ENCODE peak calls at places on chromosomes 6 and 20, in six cellular contexts. One of them, this sample, is unnamed.

GRCh38 chr6:44234101-44235090 is 11.0 kb downstream of the SLC29A1 start:
- DNase-seq in fibroblast of lung: peak
- DNase-seq in NCI-H1092 treated with DMSO at 0.1 percent for 48 hours: peak
- DNase-seq in LoVo: no peak
- DNase-seq in lung: no peak
- DNase-seq in ureter: peak
- DNase-seq in this sample: no peak

GRCh38 chr6:89035252-89036106 is 45.1 kb upstream of the PNRC1 start:
- DNase-seq in NCI-H1092 treated with DMSO at 0.1 percent for 48 hours: no peak
- DNase-seq in ureter: peak
- DNase-seq in lung: peak
- DNase-seq in LoVo: peak
- DNase-seq in fibroblast of lung: peak
- DNase-seq in this sample: no peak

GRCh38 chr6:42520786-42521607 is 42.8 kb upstream of the UBR2 start:
- DNase-seq in LoVo: peak
- DNase-seq in ureter: no peak
- DNase-seq in fibroblast of lung: peak
- DNase-seq in NCI-H1092 treated with DMSO at 0.1 percent for 48 hours: no peak
- DNase-seq in lung: no peak
- DNase-seq in this sample: no peak

GRCh38 chr20:45279992-45280391 is 25.6 kb upstream of the SLPI start:
- DNase-seq in LoVo: no peak
- DNase-seq in NCI-H1092 treated with DMSO at 0.1 percent for 48 hours: no peak
- DNase-seq in lung: no peak
- DNase-seq in fibroblast of lung: no peak
- DNase-seq in ureter: no peak
- DNase-seq in this sample: no peak

GRCh38 chr6:9484091-9484490 is 930.8 kb downstream of the TFAP2A start:
- DNase-seq in fibroblast of lung: peak
- DNase-seq in lung: no peak
- DNase-seq in LoVo: no peak
- DNase-seq in ureter: no peak
- DNase-seq in NCI-H1092 treated with DMSO at 0.1 percent for 48 hours: no peak
- DNase-seq in this sample: no peak

GRCh38 chr6:156562019-156562418 is 215.2 kb upstream of the ARID1B start:
- DNase-seq in lung: no peak
- DNase-seq in NCI-H1092 treated with DMSO at 0.1 percent for 48 hours: no peak
- DNase-seq in ureter: no peak
- DNase-seq in LoVo: no peak
- DNase-seq in fibroblast of lung: no peak
- DNase-seq in this sample: no peak

GRCh38 chr20:37886851-37887297 is 16.1 kb upstream of the VSTM2L start:
- DNase-seq in NCI-H1092 treated with DMSO at 0.1 percent for 48 hours: peak
- DNase-seq in ureter: no peak
- DNase-seq in lung: no peak
- DNase-seq in LoVo: peak
- DNase-seq in fibroblast of lung: no peak
- DNase-seq in this sample: no peak

GRCh38 chr20:13515796-13516533 is 122.8 kb downstream of the TASP1 start:
- DNase-seq in ureter: no peak
- DNase-seq in LoVo: no peak
- DNase-seq in fibroblast of lung: peak
- DNase-seq in NCI-H1092 treated with DMSO at 0.1 percent for 48 hours: no peak
- DNase-seq in lung: no peak
- DNase-seq in this sample: no peak

GRCh38 chr20:64108731-64109389 is 1.5 kb upstream of the NPBWR2 start:
- DNase-seq in ureter: peak
- DNase-seq in fibroblast of lung: no peak
- DNase-seq in LoVo: no peak
- DNase-seq in lung: no peak
- DNase-seq in NCI-H1092 treated with DMSO at 0.1 percent for 48 hours: no peak
- DNase-seq in this sample: no peak

GRCh38 chr6:93424303-93425064 is 5.1 kb upstream of the EPHA7 start:
- DNase-seq in lung: no peak
- DNase-seq in ureter: no peak
- DNase-seq in fibroblast of lung: peak
- DNase-seq in LoVo: no peak
- DNase-seq in NCI-H1092 treated with DMSO at 0.1 percent for 48 hours: no peak
- DNase-seq in this sample: no peak

GRCh38 chr20:62415354-62416111 is 8.4 kb upstream of the CABLES2 start:
- DNase-seq in LoVo: no peak
- DNase-seq in NCI-H1092 treated with DMSO at 0.1 percent for 48 hours: no peak
- DNase-seq in fibroblast of lung: no peak
- DNase-seq in ureter: no peak
- DNase-seq in lung: no peak
- DNase-seq in this sample: no peak

GRCh38 chr6:108654465-108655106 is 93.9 kb downstream of the FOXO3 start:
- DNase-seq in ureter: no peak
- DNase-seq in lung: no peak
- DNase-seq in fibroblast of lung: peak
- DNase-seq in LoVo: no peak
- DNase-seq in NCI-H1092 treated with DMSO at 0.1 percent for 48 hours: no peak
- DNase-seq in this sample: no peak

GRCh38 chr6:21064716-21065340 is 528.7 kb upstream of the SOX4 start:
- DNase-seq in LoVo: no peak
- DNase-seq in ureter: no peak
- DNase-seq in lung: no peak
- DNase-seq in NCI-H1092 treated with DMSO at 0.1 percent for 48 hours: no peak
- DNase-seq in fibroblast of lung: no peak
- DNase-seq in this sample: no peak

GRCh38 chr6:41901882-41902519 is 6.8 kb upstream of the USP49 start:
- DNase-seq in NCI-H1092 treated with DMSO at 0.1 percent for 48 hours: no peak
- DNase-seq in ureter: no peak
- DNase-seq in LoVo: no peak
- DNase-seq in fibroblast of lung: peak
- DNase-seq in lung: no peak
- DNase-seq in this sample: peak

GRCh38 chr6:169096326-169096882 is 157.2 kb downstream of the THBS2 start:
- DNase-seq in ureter: no peak
- DNase-seq in LoVo: no peak
- DNase-seq in fibroblast of lung: no peak
- DNase-seq in NCI-H1092 treated with DMSO at 0.1 percent for 48 hours: no peak
- DNase-seq in lung: peak
- DNase-seq in this sample: no peak

GRCh38 chr20:60078351-60079250 is 120.4 kb downstream of the CDH26 start:
- DNase-seq in fibroblast of lung: no peak
- DNase-seq in NCI-H1092 treated with DMSO at 0.1 percent for 48 hours: no peak
- DNase-seq in lung: no peak
- DNase-seq in ureter: no peak
- DNase-seq in LoVo: no peak
- DNase-seq in this sample: no peak

GRCh38 chr20:58131581-58132142 is 96.8 kb downstream of the ANKRD60 start:
- DNase-seq in fibroblast of lung: peak
- DNase-seq in LoVo: peak
- DNase-seq in lung: no peak
- DNase-seq in ureter: peak
- DNase-seq in NCI-H1092 treated with DMSO at 0.1 percent for 48 hours: no peak
- DNase-seq in this sample: no peak

GRCh38 chr6:28425942-28426541 is 17.2 kb downstream of the ZSCAN23 start:
- DNase-seq in ureter: no peak
- DNase-seq in LoVo: no peak
- DNase-seq in lung: no peak
- DNase-seq in NCI-H1092 treated with DMSO at 0.1 percent for 48 hours: no peak
- DNase-seq in fibroblast of lung: no peak
- DNase-seq in this sample: no peak

This sample was measured in stimulated activated CD4-positive, alpha-beta T cell treated with anti-CD3 and anti-CD28 coated beads, Interleukin-12 subunit alpha, Interleukin-12 subunit beta, amount 100 ng/mL, for 24 hours.